ENCODE peak calls at places on chromosomes 2 and 18, in seven cellular contexts. One of them, this sample, is unnamed.

GRCh38 chr2:152646775-152647174 is 70.5 kb downstream of the PRPF40A start:
- DNase-seq in HAP-1: no peak
- DNase-seq in Peyer's patch: no peak
- DNase-seq in C1 segment of cervical spinal cord: no peak
- DNase-seq in NCI-H446: no peak
- DNase-seq in fibroblast of mammary gland: peak
- DNase-seq in H54: peak
- DNase-seq in this sample: no peak

GRCh38 chr2:85713836-85714235 is 19.7 kb downstream of the GNLY start:
- DNase-seq in HAP-1: no peak
- DNase-seq in Peyer's patch: no peak
- DNase-seq in C1 segment of cervical spinal cord: no peak
- DNase-seq in NCI-H446: no peak
- DNase-seq in fibroblast of mammary gland: no peak
- DNase-seq in H54: no peak
- DNase-seq in this sample: peak

GRCh38 chr2:120395686-120396518 is 50.0 kb downstream of the INHBB start:
- DNase-seq in HAP-1: no peak
- DNase-seq in Peyer's patch: peak
- DNase-seq in C1 segment of cervical spinal cord: no peak
- DNase-seq in NCI-H446: no peak
- DNase-seq in fibroblast of mammary gland: no peak
- DNase-seq in H54: no peak
- DNase-seq in this sample: peak

GRCh38 chr2:218607436-218608115 is at the start of gene PLCD4:
- DNase-seq in HAP-1: no peak
- DNase-seq in Peyer's patch: no peak
- DNase-seq in C1 segment of cervical spinal cord: no peak
- DNase-seq in NCI-H446: no peak
- DNase-seq in fibroblast of mammary gland: peak
- DNase-seq in H54: peak
- DNase-seq in this sample: peak

GRCh38 chr2:203909192-203909945 is 27.2 kb upstream of the ICOS start:
- DNase-seq in HAP-1: peak
- DNase-seq in Peyer's patch: no peak
- DNase-seq in C1 segment of cervical spinal cord: no peak
- DNase-seq in NCI-H446: no peak
- DNase-seq in fibroblast of mammary gland: peak
- DNase-seq in H54: peak
- DNase-seq in this sample: no peak

GRCh38 chr2:23916727-23917458 is 10.0 kb downstream of the ATAD2B start:
- DNase-seq in HAP-1: peak
- DNase-seq in Peyer's patch: no peak
- DNase-seq in C1 segment of cervical spinal cord: no peak
- DNase-seq in NCI-H446: no peak
- DNase-seq in fibroblast of mammary gland: no peak
- DNase-seq in H54: no peak
- DNase-seq in this sample: no peak

GRCh38 chr2:65382323-65382722 is 50.1 kb downstream of the SPRED2 start:
- DNase-seq in HAP-1: no peak
- DNase-seq in Peyer's patch: no peak
- DNase-seq in C1 segment of cervical spinal cord: no peak
- DNase-seq in NCI-H446: no peak
- DNase-seq in fibroblast of mammary gland: no peak
- DNase-seq in H54: no peak
- DNase-seq in this sample: no peak

GRCh38 chr2:45922577-45922988 is 271.1 kb downstream of the PRKCE start:
- DNase-seq in HAP-1: no peak
- DNase-seq in Peyer's patch: no peak
- DNase-seq in C1 segment of cervical spinal cord: no peak
- DNase-seq in NCI-H446: no peak
- DNase-seq in fibroblast of mammary gland: no peak
- DNase-seq in H54: no peak
- DNase-seq in this sample: no peak

GRCh38 chr18:8235916-8236315 is 373.3 kb upstream of the RAB12 start:
- DNase-seq in HAP-1: no peak
- DNase-seq in Peyer's patch: no peak
- DNase-seq in C1 segment of cervical spinal cord: no peak
- DNase-seq in NCI-H446: no peak
- DNase-seq in fibroblast of mammary gland: no peak
- DNase-seq in H54: no peak
- DNase-seq in this sample: no peak

GRCh38 chr18:45801396-45802004 is 24.0 kb upstream of the SIGLEC15 start:
- DNase-seq in HAP-1: no peak
- DNase-seq in Peyer's patch: no peak
- DNase-seq in C1 segment of cervical spinal cord: no peak
- DNase-seq in NCI-H446: no peak
- DNase-seq in fibroblast of mammary gland: no peak
- DNase-seq in H54: no peak
- DNase-seq in this sample: no peak

GRCh38 chr2:164000171-164000570 is 264.4 kb upstream of the FIGN start:
- DNase-seq in HAP-1: no peak
- DNase-seq in Peyer's patch: no peak
- DNase-seq in C1 segment of cervical spinal cord: no peak
- DNase-seq in NCI-H446: no peak
- DNase-seq in fibroblast of mammary gland: no peak
- DNase-seq in H54: no peak
- DNase-seq in this sample: no peak

GRCh38 chr18:76558881-76559667 is 64.0 kb upstream of the ZNF516 start:
- DNase-seq in HAP-1: no peak
- DNase-seq in Peyer's patch: no peak
- DNase-seq in C1 segment of cervical spinal cord: no peak
- DNase-seq in NCI-H446: no peak
- DNase-seq in fibroblast of mammary gland: peak
- DNase-seq in H54: no peak
- DNase-seq in this sample: no peak

GRCh38 chr18:5546660-5547059 is 2.9 kb upstream of the EPB41L3 start:
- DNase-seq in HAP-1: peak
- DNase-seq in Peyer's patch: no peak
- DNase-seq in C1 segment of cervical spinal cord: no peak
- DNase-seq in NCI-H446: no peak
- DNase-seq in fibroblast of mammary gland: peak
- DNase-seq in H54: no peak
- DNase-seq in this sample: no peak

GRCh38 chr2:44718431-44718830 is 223.1 kb upstream of the SIX3 start:
- DNase-seq in HAP-1: no peak
- DNase-seq in Peyer's patch: no peak
- DNase-seq in C1 segment of cervical spinal cord: no peak
- DNase-seq in NCI-H446: no peak
- DNase-seq in fibroblast of mammary gland: no peak
- DNase-seq in H54: no peak
- DNase-seq in this sample: no peak

GRCh38 chr2:176421291-176422050 is 152.2 kb downstream of the MTX2 start:
- DNase-seq in HAP-1: no peak
- DNase-seq in Peyer's patch: no peak
- DNase-seq in C1 segment of cervical spinal cord: no peak
- DNase-seq in NCI-H446: no peak
- DNase-seq in fibroblast of mammary gland: peak
- DNase-seq in H54: no peak
- DNase-seq in this sample: no peak

GRCh38 chr18:23237524-23238151 is 102.4 kb downstream of the CABLES1 start:
- DNase-seq in HAP-1: no peak
- DNase-seq in Peyer's patch: peak
- DNase-seq in C1 segment of cervical spinal cord: no peak
- DNase-seq in NCI-H446: no peak
- DNase-seq in fibroblast of mammary gland: peak
- DNase-seq in H54: peak
- DNase-seq in this sample: peak

GRCh38 chr18:5678779-5679406 is 135.1 kb upstream of the EPB41L3 start:
- DNase-seq in HAP-1: no peak
- DNase-seq in Peyer's patch: no peak
- DNase-seq in C1 segment of cervical spinal cord: no peak
- DNase-seq in NCI-H446: no peak
- DNase-seq in fibroblast of mammary gland: no peak
- DNase-seq in H54: no peak
- DNase-seq in this sample: no peak

This sample was measured in left lobe of liver.